ENCODE peak calls at places on chromosomes 11 and 22, in five cellular contexts. E, Z, C, S and D are unnamed samples. For H3K4me1, the result is how much of the 10 kb centered on the place peaks cover.

GRCh38 chr11:64121637-64122410 is 44.1 kb downstream of the MACROD1 start:
- DNase-seq in E (no peak), Z (no peak), C (no peak), S (peak), D (no peak)

GRCh38 chr11:111566324-111566723 is 25.8 kb downstream of the LAYN start:
- DNase-seq in E (no peak), Z (no peak), C (no peak), S (no peak), D (no peak)

GRCh38 chr22:36368359-36368983 is 19.3 kb downstream of the MYH9 start:
- DNase-seq in E (no peak), Z (no peak), C (no peak), S (peak), D (no peak)

GRCh38 chr11:60887531-60887930 is 18.9 kb downstream of the PRPF19 start:
- DNase-seq in E (peak), Z (no peak), C (peak), S (peak), D (no peak)

GRCh38 chr22:49788492-49788891 is 39.2 kb downstream of the BRD1 start:
- DNase-seq in E (peak), Z (peak), C (no peak), S (no peak), D (no peak)

GRCh38 chr11:19395050-19395449 is 154.3 kb upstream of the E2F8 start:
- DNase-seq in E (no peak), Z (no peak), C (no peak), S (no peak), D (no peak)

GRCh38 chr11:64729851-64730382 is 6.9 kb upstream of the NRXN2 start:
- DNase-seq in E (no peak), Z (no peak), C (no peak), S (no peak), D (no peak)

GRCh38 chr11:107859459-107860239 is 1.1 kb upstream of the SLC35F2 start:
- DNase-seq in E (peak), Z (peak), C (peak), S (peak), D (peak)

GRCh38 chr22:22694106-22694505 is 49.7 kb downstream of the GGTLC2 start:
- DNase-seq in E (no peak), Z (no peak), C (no peak), S (no peak), D (no peak)

GRCh38 chr11:11708256-11708655 is 86.5 kb upstream of the GALNT18 start:
- DNase-seq in E (no peak), Z (no peak), C (no peak), S (no peak), D (no peak)
- H3K27ac ChIP-seq in E (no peak), Z (no peak), C (no peak), S (no peak), D (no peak)

GRCh38 chr11:122101625-122102291 is 14.3 kb downstream of the BLID start:
- DNase-seq in E (peak), Z (peak), C (no peak), S (peak), D (peak)
- TF ChIP-seq CTCF in E (peak), Z (peak), C (no peak), S (peak), D (no peak)

DNA sequence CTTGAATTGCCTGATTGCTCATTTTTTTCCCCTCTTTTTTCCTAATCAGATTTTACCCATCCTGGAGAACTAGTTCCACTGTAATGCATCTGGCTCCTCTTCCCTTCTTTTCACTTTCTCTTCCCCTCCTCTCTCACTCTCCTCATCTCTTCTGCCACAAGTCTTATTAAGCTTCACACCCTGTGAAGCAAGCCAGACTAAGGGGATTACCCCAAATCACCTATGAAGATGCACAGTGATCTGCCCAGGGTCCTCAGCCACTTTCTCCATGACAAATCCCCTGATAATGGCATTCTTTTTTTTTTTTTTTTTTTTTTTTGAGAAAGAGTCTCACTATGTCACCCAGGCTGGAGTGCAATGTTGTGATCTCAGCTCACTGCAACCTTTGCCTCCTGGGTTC is 11.2 kb downstream of the UBASH3B start:
- DNase-seq in E (no peak), Z (no peak), C (no peak), S (no peak), D (no peak)
- H3K4me1 ChIP-seq in E (under half), Z (under half), C (half or more), S (under half), D (under half)

GRCh38 chr11:70079691-70080090 is 1.6 kb downstream of the ANO1 start:
- DNase-seq in E (no peak), Z (no peak), C (no peak), S (peak), D (no peak)
- H3K27ac ChIP-seq in E (peak), Z (peak), C (no peak), S (peak), D (no peak)

GRCh38 chr11:61918251-61919112 is 1.1 kb upstream of the RAB3IL1 start:
- DNase-seq in E (peak), Z (peak), C (no peak), S (no peak), D (no peak)
- TF ChIP-seq CTCF in E (no peak), Z (no peak), C (no peak), S (no peak), D (no peak)

GRCh38 chr11:126518996-126519351 is 163.5 kb downstream of the ST3GAL4 start:
- DNase-seq in E (no peak), Z (no peak), C (no peak), S (no peak), D (no peak)
- H3K4me1 ChIP-seq in E (under half), Z (under half), C (under half), S (under half), D (under half)

GRCh38 chr11:44765676-44766075 is 38.9 kb downstream of the TSPAN18 start:
- DNase-seq in E (no peak), Z (no peak), C (no peak), S (no peak), D (no peak)
- H3K27ac ChIP-seq in E (no peak), Z (peak), C (no peak), S (no peak), D (no peak)